ENCODE peak calls at places on chromosomes 2 and 18, in nine cellular contexts. M, I, N, Z, E, U, P, G and T are unnamed samples.

GRCh38 chr2:108074150-108074549 is 87.8 kb downstream of the SLC5A7 start:
- DNase-seq in M (no peak), I (no peak), N (no peak), Z (no peak), E (no peak), U (no peak), P (no peak), G (no peak), T (no peak)

GRCh38 chr2:124666976-124667375 is 641.9 kb downstream of the CNTNAP5 start:
- DNase-seq in M (no peak), I (no peak), N (no peak), Z (no peak), E (no peak), U (no peak), P (no peak), G (no peak), T (no peak)

GRCh38 chr2:134377730-134378129 is 123.9 kb downstream of the MGAT5 start:
- DNase-seq in M (no peak), I (no peak), N (no peak), Z (no peak), E (no peak), U (no peak), P (no peak), G (no peak), T (no peak)

GRCh38 chr18:45792551-45793294 is 32.8 kb upstream of the SIGLEC15 start:
- DNase-seq in M (no peak), I (no peak), N (no peak), Z (no peak), E (no peak), U (no peak), P (no peak), G (no peak), T (no peak)

GRCh38 chr2:38074047-38074774 is 1.7 kb downstream of the CYP1B1 start:
- DNase-seq in M (no peak), I (no peak), N (no peak), Z (no peak), E (peak), U (peak), P (peak), G (no peak), T (no peak)

GRCh38 chr18:3283908-3284307 is 22.0 kb downstream of the MYL12B start:
- DNase-seq in M (no peak), I (no peak), N (no peak), Z (no peak), E (peak), U (no peak), P (no peak), G (no peak), T (no peak)

GRCh38 chr2:46256563-46257142 is 40.6 kb upstream of the EPAS1 start:
- DNase-seq in M (no peak), I (no peak), N (no peak), Z (no peak), E (no peak), U (no peak), P (peak), G (no peak), T (no peak)

GRCh38 chr2:23988371-23988770 is 21.5 kb upstream of the MFSD2B start:
- DNase-seq in M (no peak), I (no peak), N (peak), Z (no peak), E (no peak), U (no peak), P (peak), G (no peak), T (peak)

GRCh38 chr18:32552421-32553030 is 81.8 kb upstream of the GAREM1 start:
- DNase-seq in M (peak), I (peak), N (peak), Z (peak), E (peak), U (peak), P (peak), G (peak), T (peak)

GRCh38 chr2:168336786-168337388 is 89.5 kb upstream of the STK39 start:
- DNase-seq in M (no peak), I (no peak), N (peak), Z (peak), E (peak), U (peak), P (no peak), G (peak), T (peak)

GRCh38 chr2:42653039-42653438 is 84.6 kb downstream of the MTA3 start:
- DNase-seq in M (no peak), I (no peak), N (no peak), Z (no peak), E (no peak), U (no peak), P (no peak), G (no peak), T (no peak)

GRCh38 chr2:241191101-241191500 is 2.6 kb downstream of the ANO7 start:
- DNase-seq in M (no peak), I (no peak), N (no peak), Z (no peak), E (no peak), U (no peak), P (no peak), G (no peak), T (no peak)

GRCh38 chr2:207166349-207167128 is 791 bp upstream of the KLF7 start:
- DNase-seq in M (peak), I (no peak), N (peak), Z (peak), E (peak), U (peak), P (peak), G (peak), T (no peak)

GRCh38 chr18:48736316-48736715 is 197.5 kb downstream of the CTIF start:
- DNase-seq in M (no peak), I (no peak), N (no peak), Z (no peak), E (no peak), U (no peak), P (no peak), G (no peak), T (no peak)

GRCh38 chr2:27353762-27354596 is 2.6 kb downstream of the GTF3C2 start:
- DNase-seq in M (no peak), I (no peak), N (no peak), Z (no peak), E (peak), U (no peak), P (peak), G (no peak), T (peak)

GRCh38 chr2:58215429-58215828 is 25.7 kb downstream of the FANCL start:
- DNase-seq in M (no peak), I (no peak), N (no peak), Z (no peak), E (no peak), U (no peak), P (no peak), G (no peak), T (no peak)

GRCh38 chr18:36130039-36130831 is 536 bp downstream of the ELP2 start:
- DNase-seq in M (no peak), I (no peak), N (no peak), Z (no peak), E (no peak), U (no peak), P (no peak), G (no peak), T (peak)

GRCh38 chr18:79372461-79372860 is 23.3 kb upstream of the NFATC1 start:
- DNase-seq in M (no peak), I (no peak), N (no peak), Z (no peak), E (no peak), U (no peak), P (no peak), G (no peak), T (no peak)

GRCh38 chr2:183678908-183679307 is 554.7 kb downstream of the NUP35 start:
- DNase-seq in M (no peak), I (no peak), N (no peak), Z (no peak), E (no peak), U (no peak), P (no peak), G (no peak), T (no peak)

GRCh38 chr2:113169002-113169530 is 4.7 kb upstream of the PSD4 start:
- DNase-seq in M (no peak), I (no peak), N (no peak), Z (peak), E (no peak), U (peak), P (peak), G (no peak), T (no peak)

GRCh38 chr18:40867452-40867851 is 1087.6 kb upstream of the PIK3C3 start:
- DNase-seq in M (no peak), I (no peak), N (peak), Z (no peak), E (no peak), U (no peak), P (no peak), G (no peak), T (peak)

GRCh38 chr2:239892480-239893235 is 132.5 kb downstream of the NDUFA10 start:
- DNase-seq in M (no peak), I (no peak), N (no peak), Z (no peak), E (no peak), U (no peak), P (no peak), G (no peak), T (no peak)

GRCh38 chr2:177161741-177162440 is 50.7 kb upstream of the HNRNPA3 start:
- DNase-seq in M (no peak), I (no peak), N (peak), Z (no peak), E (peak), U (peak), P (peak), G (no peak), T (peak)

GRCh38 chr2:68837861-68838341 is 33.3 kb downstream of the BMP10 start:
- DNase-seq in M (no peak), I (no peak), N (no peak), Z (no peak), E (no peak), U (no peak), P (no peak), G (no peak), T (no peak)

GRCh38 chr18:49520661-49521145 is 33.7 kb upstream of the C18orf32 start:
- DNase-seq in M (peak), I (peak), N (peak), Z (peak), E (no peak), U (no peak), P (no peak), G (no peak), T (no peak)